ENCODE peak calls at places on chromosomes 2 and 18, in four cellular contexts. T, W, E and L are unnamed samples.

GRCh38 chr2:239197146-239197545 is 203.7 kb downstream of the HDAC4 start:
- DNase-seq in T (no peak), W (no peak), E (no peak), L (no peak)

GRCh38 chr2:20599861-20600461 is 50.9 kb downstream of the HS1BP3 start:
- DNase-seq in W (peak; percentile 13), E (no peak), T (no peak), L (no peak)

GRCh38 chr2:48940606-48941005 is 185.1 kb upstream of the LHCGR start:
- DNase-seq in W (no peak), E (peak; percentile 30), T (no peak), L (no peak)

GRCh38 chr2:204321910-204322765 is 223.1 kb upstream of the PARD3B start:
- DNase-seq in T (no peak), W (no peak), E (no peak), L (no peak)

GRCh38 chr2:40256649-40257048 is 195.2 kb downstream of the SLC8A1 start:
- DNase-seq in T (no peak), E (peak; percentile 50), W (no peak), L (no peak)

GRCh38 chr2:54454922-54455583 is 1.1 kb upstream of the SPTBN1 start:
- DNase-seq in T (no peak), E (peak; percentile 39), W (no peak), L (peak; percentile 76)

GRCh38 chr2:96345403-96345802 is 9.8 kb downstream of the NCAPH start:
- DNase-seq in T (no peak), E (no peak), W (no peak), L (no peak)

GRCh38 chr2:144084114-144084661 is 435.7 kb downstream of the ZEB2 start:
- DNase-seq in E (no peak), W (no peak), T (no peak), L (no peak)

GRCh38 chr2:181430406-181431199 is 26.6 kb upstream of the ITGA4 start:
- DNase-seq in W (no peak), E (no peak), T (no peak), L (no peak)

GRCh38 chr2:106956879-106957278 is 70.9 kb upstream of the ST6GAL2 start:
- DNase-seq in T (no peak), E (peak; percentile 57), W (no peak), L (no peak)

GRCh38 chr2:119137502-119137901 is 21.0 kb downstream of the C1QL2 start:
- DNase-seq in T (no peak), W (no peak), E (no peak), L (no peak)

GRCh38 chr2:26072925-26073768 is 39.3 kb downstream of the RAB10 start:
- DNase-seq in T (no peak), W (no peak), E (no peak), L (no peak)

GRCh38 chr2:209458018-209458979 is 34.5 kb downstream of the MAP2 start:
- DNase-seq in W (no peak), T (no peak), E (no peak), L (no peak)

GRCh38 chr2:240926516-240927389 is 20.6 kb downstream of the CROCC2 start:
- DNase-seq in W (peak; percentile 11), E (peak; percentile 69), T (no peak), L (no peak)

GRCh38 chr18:63505566-63506335 is 29.0 kb downstream of the SERPINB5 start:
- DNase-seq in W (no peak), T (no peak), E (peak; percentile 16), L (no peak)

GRCh38 chr2:46187112-46187618 is 110.0 kb upstream of the EPAS1 start:
- DNase-seq in T (no peak), W (no peak), E (no peak), L (no peak)

DNA sequence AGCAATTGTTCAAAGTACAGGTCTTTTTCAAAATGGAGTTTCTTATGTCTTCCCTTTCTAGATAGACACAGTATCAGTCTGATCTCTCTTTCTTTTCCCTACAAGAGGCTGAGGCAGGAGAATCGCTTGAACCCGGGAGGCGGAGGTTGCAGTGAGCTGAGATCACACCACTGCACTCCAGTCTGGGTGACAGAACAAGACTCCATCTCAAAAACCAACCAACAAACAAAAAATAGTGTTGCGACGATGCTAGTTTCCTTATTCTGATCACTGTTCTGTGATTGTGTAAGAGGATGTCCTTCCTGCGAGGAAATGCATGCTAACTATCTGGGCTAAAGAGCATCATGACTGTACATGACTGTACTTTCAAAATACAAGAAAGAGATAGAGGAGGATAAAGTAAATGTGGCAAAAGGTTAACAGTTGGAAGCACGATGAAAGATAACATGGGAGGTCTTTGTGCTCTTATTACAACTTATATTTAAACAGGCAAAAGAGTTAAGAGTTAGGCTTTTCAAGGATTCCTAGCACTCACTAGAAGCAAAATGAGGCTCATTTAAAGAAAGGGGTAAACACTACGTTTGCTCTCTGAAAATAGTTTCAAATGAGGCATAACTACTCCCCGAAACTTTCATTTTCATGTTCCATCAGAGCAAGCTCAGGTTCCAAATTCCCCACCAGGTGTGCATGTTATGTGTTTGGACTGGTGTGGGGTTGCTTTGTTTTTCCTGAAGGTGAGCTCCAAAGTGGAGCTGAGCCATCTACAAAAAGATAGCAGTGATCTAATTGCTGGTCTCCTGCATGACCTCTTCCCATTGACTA is 23.8 kb downstream of the SOWAHC start:
- DNase-seq in E (no peak), W (no peak), T (no peak), L (no peak)
- H3K27ac ChIP-seq in E (no peak overlapping the region), W (no peak overlapping the region), T (no peak overlapping the region), L (no peak overlapping the region)

GRCh38 chr2:160428425-160428763 is 65.2 kb downstream of the RBMS1 start:
- DNase-seq in E (no peak), W (no peak), T (no peak), L (no peak)
- H3K27ac ChIP-seq in E (peak overlapping the region; percentile 64), W (peak overlapping the region; percentile 80), T (no peak overlapping the region), L (no peak overlapping the region)

GRCh38 chr2:62724106-62724505 is 18.6 kb downstream of the EHBP1 start:
- DNase-seq in W (no peak), T (no peak), E (no peak), L (no peak)
- H3K27ac ChIP-seq in W (no peak overlapping the region), T (no peak overlapping the region), E (no peak overlapping the region), L (no peak overlapping the region)

GRCh38 chr2:223956267-223956666 is 996 bp upstream of the MRPL44 start:
- DNase-seq in T (no peak), W (no peak), E (no peak), L (no peak)
- H3K27ac ChIP-seq in T (no peak overlapping the region), W (peak overlapping the region; percentile 89), E (no peak overlapping the region), L (peak overlapping the region; percentile 69)

GRCh38 chr18:9120796-9121195 is 15.8 kb upstream of the ANKRD12 start:
- DNase-seq in E (no peak), W (no peak), T (no peak), L (no peak)
- H3K27ac ChIP-seq in E (no peak overlapping the region), W (peak overlapping the region; percentile 89), T (peak overlapping the region; percentile 21), L (no peak overlapping the region)

GRCh38 chr2:197298609-197299008 is 12.0 kb downstream of the ANKRD44 start:
- DNase-seq in T (no peak), E (no peak), W (no peak), L (no peak)

GRCh38 chr2:197297262-197297661 is 13.3 kb downstream of the ANKRD44 start:
- DNase-seq in T (no peak), W (no peak), E (no peak), L (no peak)

GRCh38 chr2:197300139-197300538 is 10.4 kb downstream of the ANKRD44 start:
- DNase-seq in T (no peak), W (no peak), E (no peak), L (no peak)

GRCh38 chr2:197296861-197297260 is 13.7 kb downstream of the ANKRD44 start:
- DNase-seq in W (no peak), E (no peak), T (no peak), L (no peak)

DNA sequence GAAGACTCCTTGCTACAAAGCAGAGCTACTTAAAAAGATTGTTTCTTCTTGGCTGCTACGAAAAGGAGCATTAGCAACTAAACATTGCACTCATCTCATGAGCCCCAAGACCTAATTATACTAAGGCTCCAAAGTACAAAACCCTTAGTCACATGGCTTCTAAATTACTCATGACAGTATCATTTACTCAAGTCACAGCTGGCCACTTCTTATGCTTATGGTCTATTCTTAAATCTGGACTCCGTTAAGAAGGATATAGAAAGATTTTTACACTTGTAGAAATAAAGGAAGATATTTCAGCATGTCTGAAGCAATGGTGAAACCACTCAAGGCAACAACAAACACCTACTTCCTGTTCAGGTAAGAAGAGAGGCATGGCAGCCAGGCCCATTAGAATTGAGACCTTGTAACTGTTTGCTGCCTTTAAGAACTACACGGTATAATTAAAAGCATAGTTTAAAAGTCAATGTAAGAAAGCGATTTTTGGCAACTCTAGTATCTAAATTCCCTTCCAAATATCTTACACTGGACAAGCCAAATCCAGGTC is 12.7 kb downstream of the ANKRD44 start:
- DNase-seq in W (no peak), T (no peak), E (no peak), L (no peak)
- H3K27ac ChIP-seq in W (no peak overlapping the region), T (peak overlapping the region; percentile 15), E (no peak overlapping the region), L (no peak overlapping the region)